ENCODE peak calls at places on chromosome 14, in seven cellular contexts. T, N, A, J, L, O and E are unnamed samples. For H3K9me3, the result is how much of the 10 kb centered on the place peaks cover.

GRCh38 chr14:59427653-59428578 is 37.3 kb downstream of the GPR135 start:
- DNase-seq in L (no peak), J (no peak), O (peak), T (peak), N (no peak), A (no peak), E (no peak)

GRCh38 chr14:92254786-92255185 is 68.2 kb upstream of the SLC24A4 start:
- DNase-seq in N (no peak), T (peak), L (peak), J (peak), O (peak), A (no peak), E (no peak)

GRCh38 chr14:83101855-83102254 is 1568.2 kb upstream of the SEL1L start:
- DNase-seq in T (no peak), A (no peak), N (no peak), J (no peak), O (peak), L (no peak), E (no peak)

GRCh38 chr14:94447986-94448808 is 4.4 kb downstream of the SERPINA11 start:
- DNase-seq in A (no peak), T (no peak), L (no peak), O (no peak), J (no peak), N (no peak), E (no peak)

GRCh38 chr14:28690029-28690683 is 76.4 kb upstream of the FOXG1 start:
- DNase-seq in O (no peak), L (no peak), T (no peak), A (no peak), J (no peak), N (no peak), E (no peak)

GRCh38 chr14:53027031-53027430 is 76.2 kb upstream of the FERMT2 start:
- DNase-seq in L (no peak), A (no peak), O (no peak), N (no peak), J (no peak), T (no peak), E (no peak)

GRCh38 chr14:76473381-76474263 is 97.7 kb downstream of the ESRRB start:
- DNase-seq in J (peak), N (no peak), L (no peak), O (no peak), A (no peak), T (no peak), E (no peak)

GRCh38 chr14:87837306-87837705 is 155.7 kb downstream of the GALC start:
- DNase-seq in T (no peak), A (no peak), N (no peak), L (no peak), J (no peak), O (no peak), E (no peak)

GRCh38 chr14:69090187-69090789 is 62.6 kb downstream of the DCAF5 start:
- DNase-seq in L (peak), A (peak), O (peak), T (no peak), J (peak), N (no peak), E (no peak)

GRCh38 chr14:78227466-78228077 is 57.4 kb downstream of the NRXN3 start:
- DNase-seq in A (no peak), L (no peak), J (no peak), O (no peak), T (no peak), N (no peak), E (no peak)

GRCh38 chr14:68848253-68848652 is 55.4 kb upstream of the ZFP36L1 start:
- DNase-seq in J (no peak), L (no peak), N (no peak), T (no peak), A (no peak), O (no peak), E (no peak)

GRCh38 chr14:51501746-51502145 is 150.0 kb upstream of the FRMD6 start:
- DNase-seq in A (no peak), N (no peak), J (no peak), O (no peak), L (no peak), T (no peak), E (no peak)

GRCh38 chr14:64612021-64612380 is 62.2 kb downstream of the PPP1R36 start:
- DNase-seq in A (no peak), L (peak), N (no peak), T (no peak), J (no peak), O (no peak), E (no peak)

GRCh38 chr14:94098359-94098758 is 12.2 kb upstream of the IFI27 start:
- DNase-seq in N (no peak), O (peak), A (no peak), L (no peak), J (no peak), T (no peak), E (no peak)

GRCh38 chr14:81784084-81784483 is 250.4 kb upstream of the SEL1L start:
- DNase-seq in O (no peak), J (no peak), A (no peak), L (no peak), N (no peak), T (no peak), E (no peak)

GRCh38 chr14:75542585-75543091 is 20.4 kb downstream of the BATF start:
- DNase-seq in T (no peak), J (no peak), A (peak), N (peak), L (no peak), O (peak), E (peak)

GRCh38 chr14:23831591-23831990 is 122.0 kb upstream of the DHRS4 start:
- DNase-seq in N (no peak), T (no peak), A (no peak), J (no peak), L (no peak), O (no peak), E (no peak)

GRCh38 chr14:67221248-67221981 is 19.8 kb upstream of the PALS1 start:
- DNase-seq in A (no peak), J (no peak), T (no peak), L (no peak), O (peak), N (no peak), E (no peak)

GRCh38 chr14:77097006-77097688 is 911 bp upstream of the CIPC start:
- DNase-seq in T (no peak), N (no peak), O (peak), L (no peak), A (no peak), J (no peak), E (no peak)

GRCh38 chr14:104075530-104076151 is 9.9 kb upstream of the ASPG start:
- DNase-seq in A (no peak), N (no peak), O (peak), J (no peak), L (no peak), T (no peak), E (no peak)

GRCh38 chr14:31292962-31293616 is 85.5 kb upstream of the HECTD1 start:
- DNase-seq in N (no peak), O (no peak), T (no peak), L (peak), J (no peak), A (no peak), E (no peak)

GRCh38 chr14:55929136-55929535 is 189.1 kb upstream of the PELI2 start:
- DNase-seq in O (no peak), L (no peak), A (no peak), N (no peak), J (no peak), T (no peak), E (no peak)

GRCh38 chr14:56482306-56482705 is 97.3 kb upstream of the TMEM260 start:
- DNase-seq in A (no peak), O (peak), N (no peak), T (no peak), L (peak), J (peak), E (no peak)

GRCh38 chr14:68696721-68697495 is 96.0 kb downstream of the ZFP36L1 start:
- DNase-seq in T (no peak), A (no peak), N (no peak), O (no peak), J (no peak), L (no peak), E (no peak)

GRCh38 chr14:103847439-103847953 is at the start of gene PPP1R13B:
- DNase-seq in A (peak), N (peak), O (peak), J (peak), L (peak), T (peak), E (peak)

GRCh38 chr14:75147423-75148071 is 20.7 kb upstream of the NEK9 start:
- DNase-seq in A (no peak), N (peak), L (peak), O (peak), J (no peak), T (peak), E (no peak)

GRCh38 chr14:96126339-96126770 is 78.3 kb upstream of the BDKRB2 start:
- DNase-seq in T (no peak), A (peak), O (no peak), J (no peak), L (peak), N (no peak), E (peak)

GRCh38 chr14:104856157-104856868 is 8.8 kb upstream of the CEP170B start:
- DNase-seq in J (no peak), O (no peak), N (peak), T (no peak), L (no peak), A (no peak), E (no peak)

GRCh38 chr14:22489247-22489551 is 99.8 kb downstream of the DAD1 start:
- DNase-seq in L (no peak), O (no peak), T (no peak), J (peak), A (no peak), N (no peak), E (no peak)
- H3K27ac ChIP-seq in L (no peak), O (no peak), T (no peak), J (no peak), A (no peak), N (no peak), E (peak)

DNA sequence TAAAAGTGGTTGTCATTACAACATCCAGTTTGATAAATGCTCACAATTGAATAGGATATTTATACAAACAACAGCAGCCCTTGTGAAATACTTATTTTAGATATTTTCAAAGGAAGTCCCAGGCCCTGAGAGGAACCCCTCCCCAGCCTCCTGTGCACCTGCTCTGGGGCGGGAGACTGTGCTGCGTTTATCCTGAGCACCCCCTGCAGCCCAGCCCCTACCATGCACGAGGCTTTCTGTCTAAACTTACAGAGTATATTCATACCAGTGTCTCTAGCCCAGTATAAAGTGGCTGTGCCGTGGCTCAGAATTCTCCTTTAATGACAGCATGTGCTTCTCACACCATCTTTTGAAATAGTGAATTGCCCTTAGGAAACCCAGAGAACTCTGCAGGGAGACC is 1084.3 kb downstream of the TMEM121 start:
- DNase-seq in N (no peak), A (no peak), J (no peak), O (no peak), T (no peak), L (no peak), E (no peak)
- H3K9me3 ChIP-seq in N (under half), A (under half), J (under half), O (under half), T (under half), L (under half), E (under half)

DNA sequence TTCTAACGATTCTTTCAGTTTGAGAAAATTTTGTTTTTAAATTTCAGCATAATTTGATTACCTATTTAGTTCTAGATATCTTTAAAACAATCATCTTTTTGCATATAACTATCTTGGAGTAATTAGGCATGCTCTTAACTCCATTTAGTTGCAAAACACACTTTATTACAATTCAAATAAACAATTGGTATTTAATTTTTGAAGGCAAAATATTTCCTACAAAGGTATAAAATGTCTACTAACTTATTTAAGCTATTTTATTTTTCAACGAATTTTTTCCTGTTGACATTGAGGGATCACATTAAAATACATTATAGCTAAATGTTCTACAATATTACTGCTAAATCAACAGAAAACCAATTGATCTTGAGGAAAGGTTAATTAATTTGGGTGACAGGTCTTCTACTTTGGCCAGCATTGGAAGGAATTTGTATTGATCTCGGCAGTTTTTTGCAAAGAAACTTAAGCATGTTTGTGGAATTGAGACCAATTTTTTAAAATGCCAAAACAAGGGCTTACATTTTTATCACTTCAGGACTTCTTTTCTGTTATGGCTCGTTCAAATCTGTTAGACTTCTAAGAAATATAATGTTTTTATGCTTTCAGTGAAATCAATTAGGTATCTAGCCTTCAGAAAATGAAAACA is 8.1 kb downstream of the FOXA1 start:
- DNase-seq in A (no peak), N (no peak), L (no peak), O (no peak), J (no peak), T (no peak), E (no peak)
- H3K4me3 ChIP-seq in A (no peak), N (no peak), L (no peak), O (no peak), J (no peak), T (no peak), E (no peak)

DNA sequence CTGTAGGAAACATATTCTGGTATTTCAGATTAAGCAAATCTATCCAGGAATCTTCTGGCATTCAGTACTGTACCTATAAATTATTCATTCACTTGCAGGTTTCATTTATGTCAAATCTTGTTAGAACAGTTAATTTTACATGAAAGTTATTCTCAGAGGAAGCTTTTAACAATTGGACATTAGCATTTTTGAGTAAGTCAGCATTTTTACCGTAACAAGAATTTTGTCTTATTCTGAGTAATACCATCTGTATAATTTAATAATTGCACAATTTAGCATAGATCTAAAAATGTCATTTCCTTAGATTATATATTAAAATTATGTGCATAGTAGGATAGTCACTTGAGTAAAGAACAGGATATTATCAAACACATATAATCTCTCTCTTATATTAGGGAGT is 764.8 kb upstream of the LRFN5 start:
- DNase-seq in J (no peak), N (no peak), L (no peak), O (no peak), T (no peak), A (no peak), E (no peak)
- H3K27ac ChIP-seq in J (no peak), N (no peak), L (no peak), O (no peak), T (no peak), A (no peak), E (no peak)